ENCODE peak calls at places on chromosomes 13 and 19, in nine cellular contexts. F is kidney, O is Peyer's patch, W is neural progenitor cell, X is psoas muscle, N is heart right ventricle, K is coronary artery, D is PC-3, L is IMR-90. R is an unnamed sample.

GRCh38 chr13:63190742-63191141 is 1775.1 kb upstream of the PCDH20 start:
- DNase-seq in F (no peak), O (no peak), W (no peak), X (no peak), N (no peak), K (no peak), D (peak), L (peak), R (no peak)

GRCh38 chr19:32123355-32123940 is 222.0 kb upstream of the ZNF507 start:
- DNase-seq in F (no peak), O (no peak), W (no peak), X (no peak), N (no peak), K (no peak), D (no peak), L (no peak), R (no peak)

GRCh38 chr19:44856438-44857083 is 10.5 kb downstream of the NECTIN2 start:
- DNase-seq in F (no peak), O (no peak), W (no peak), X (no peak), N (no peak), K (no peak), D (no peak), L (no peak), R (peak)

GRCh38 chr13:107681611-107682010 is 533.7 kb downstream of the LIG4 start:
- DNase-seq in F (no peak), O (no peak), W (no peak), X (no peak), N (no peak), K (no peak), D (no peak), L (no peak), R (no peak)

GRCh38 chr13:42702726-42703125 is 78.7 kb upstream of the FAM216B start:
- DNase-seq in F (no peak), O (no peak), W (no peak), X (no peak), N (no peak), K (no peak), D (no peak), L (no peak), R (no peak)

GRCh38 chr19:23817519-23817918 is 58.8 kb upstream of the ZNF681 start:
- DNase-seq in F (no peak), O (peak), W (peak), X (no peak), N (peak), K (no peak), D (peak), L (peak), R (no peak)

GRCh38 chr19:51904331-51905165 is at the start of gene ZNF649:
- DNase-seq in F (peak), O (peak), W (peak), X (peak), N (peak), K (peak), D (peak), L (peak), R (peak)

GRCh38 chr19:55377356-55378131 is 918 bp downstream of the TMEM190 start:
- DNase-seq in F (no peak), O (no peak), W (peak), X (no peak), N (no peak), K (no peak), D (no peak), L (no peak), R (no peak)

GRCh38 chr13:105334211-105334610 is 1201.3 kb downstream of the EFNB2 start:
- DNase-seq in F (no peak), O (no peak), W (peak), X (no peak), N (no peak), K (no peak), D (no peak), L (peak), R (no peak)

GRCh38 chr19:10226021-10226375 is 5.1 kb downstream of the S1PR2 start:
- DNase-seq in F (no peak), O (no peak), W (no peak), X (no peak), N (peak), K (no peak), D (no peak), L (no peak), R (no peak)

GRCh38 chr19:10228925-10229324 is 2.2 kb downstream of the S1PR2 start:
- DNase-seq in F (no peak), O (peak), W (peak), X (no peak), N (no peak), K (no peak), D (peak), L (peak), R (no peak)

GRCh38 chr19:10226376-10227214 is 4.5 kb downstream of the S1PR2 start:
- DNase-seq in F (peak), O (peak), W (no peak), X (peak), N (peak), K (peak), D (no peak), L (peak), R (peak)

GRCh38 chr19:10228393-10228792 is 2.7 kb downstream of the S1PR2 start:
- DNase-seq in F (no peak), O (no peak), W (no peak), X (no peak), N (no peak), K (no peak), D (no peak), L (no peak), R (no peak)

DNA sequence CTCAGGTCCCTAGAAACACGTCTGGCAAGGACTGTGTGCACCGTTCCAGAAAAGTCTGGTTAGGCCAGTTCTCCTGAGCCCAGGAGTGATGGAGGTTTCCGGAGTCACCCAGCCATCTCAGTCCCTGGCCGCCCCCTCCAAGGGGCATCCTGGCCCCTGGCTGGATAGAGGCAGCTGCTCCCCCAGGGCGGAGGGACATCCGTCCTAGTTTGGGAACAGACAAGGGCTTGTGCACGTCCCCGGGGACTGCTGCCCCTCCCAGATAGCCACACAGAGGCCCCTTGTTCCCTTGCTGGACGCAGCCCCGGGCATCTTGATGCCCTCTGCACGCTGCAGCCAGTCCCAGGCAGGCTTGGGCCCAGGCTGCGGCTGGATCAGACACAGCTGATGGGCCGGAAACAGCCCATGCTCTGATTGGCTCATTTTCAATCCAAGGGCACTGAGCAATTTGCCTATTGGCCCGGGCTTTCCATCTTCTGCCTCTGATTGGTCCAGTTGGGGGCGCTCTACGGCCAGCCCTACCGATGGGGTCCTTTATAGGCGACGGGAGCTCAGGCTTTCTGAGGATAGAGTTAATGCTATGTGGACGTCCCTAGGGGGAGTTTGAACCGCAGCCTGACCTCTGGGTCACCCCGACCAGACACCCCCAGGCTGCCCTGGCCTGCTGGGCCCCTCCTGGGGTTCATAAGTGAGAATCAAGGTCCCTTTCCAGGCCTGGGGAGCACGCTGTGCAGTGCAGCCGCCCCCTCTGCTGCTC is 3.7 kb downstream of the S1PR2 start:
- DNase-seq in F (peak), O (no peak), W (no peak), X (peak), N (peak), K (peak), D (no peak), L (no peak), R (peak)
- H3K4me3 ChIP-seq in F (no peak), O (no peak), W (no peak), X (no peak), N (no peak), K (peak), D (no peak), L (no peak), R (no peak)

DNA sequence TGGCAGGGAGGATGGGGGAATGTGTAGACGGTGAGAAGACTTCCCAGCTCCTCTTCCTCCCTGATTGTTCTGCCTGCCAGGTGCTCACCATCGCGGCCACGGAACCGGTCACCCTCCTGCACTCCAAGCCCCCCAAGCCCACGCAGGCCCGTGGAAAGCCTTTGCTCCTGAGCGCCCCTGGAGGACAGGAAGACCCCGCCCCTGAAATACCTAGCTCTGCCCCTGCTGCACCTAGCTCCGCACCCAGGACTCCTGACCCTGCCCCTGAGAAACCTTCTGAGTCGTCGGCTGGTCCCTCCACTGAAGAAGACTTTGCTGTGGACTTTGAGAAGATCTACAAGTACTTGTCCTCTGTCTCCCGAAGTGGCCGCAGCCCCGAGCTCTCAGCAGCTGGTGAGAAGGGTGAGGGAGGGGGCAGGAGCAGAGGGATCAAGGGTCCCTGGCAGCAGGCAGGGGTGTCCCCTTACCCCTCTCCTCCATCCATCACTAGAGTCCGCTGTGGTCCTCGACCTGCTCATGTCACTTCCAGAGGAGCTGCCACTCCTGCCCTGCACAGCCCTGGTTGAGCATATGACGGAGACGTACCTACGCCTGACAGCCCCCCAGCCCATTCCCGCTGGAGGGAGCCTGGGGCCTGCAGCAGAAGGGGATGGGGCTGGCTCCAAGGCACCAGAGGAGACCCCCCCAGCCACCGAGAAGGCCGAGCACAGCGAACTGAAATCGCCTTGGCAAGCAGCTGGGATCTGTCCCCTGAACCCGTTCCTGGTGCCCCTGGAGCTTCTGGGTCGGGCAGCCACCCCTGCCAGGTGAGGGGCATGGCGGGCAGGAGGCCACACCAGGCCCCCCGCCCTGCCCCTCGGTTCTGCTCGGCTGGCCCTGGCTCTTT is 2.1 kb downstream of the SNAPC2 start:
- DNase-seq in F (peak), O (no peak), W (no peak), X (peak), N (no peak), K (no peak), D (no peak), L (no peak), R (no peak)
- H3K4me3 ChIP-seq in F (no peak), O (no peak), W (no peak), X (no peak), N (no peak), K (peak), D (peak), L (no peak), R (peak)

GRCh38 chr19:43572172-43572588 is 3.1 kb downstream of the XRCC1 start:
- DNase-seq in F (no peak), O (no peak), W (no peak), X (no peak), N (no peak), K (no peak), D (no peak), L (no peak), R (no peak)

GRCh38 chr19:43575955-43576451 is 402 bp downstream of the PINLYP start:
- DNase-seq in F (peak), O (peak), W (no peak), X (no peak), N (no peak), K (no peak), D (no peak), L (no peak), R (no peak)

GRCh38 chr19:43575156-43575950 is at the start of the genes PINLYP and XRCC1:
- DNase-seq in F (peak), O (peak), W (peak), X (peak), N (peak), K (peak), D (peak), L (peak), R (peak)

GRCh38 chr19:43576479-43576878 is 878 bp downstream of the PINLYP start:
- DNase-seq in F (no peak), O (no peak), W (no peak), X (no peak), N (no peak), K (no peak), D (no peak), L (no peak), R (no peak)

GRCh38 chr19:43574424-43575155 is 737 bp downstream of the XRCC1 start:
- DNase-seq in F (no peak), O (no peak), W (peak), X (no peak), N (no peak), K (no peak), D (no peak), L (peak), R (no peak)
- H3K4me3 ChIP-seq in F (peak), O (peak), W (peak), X (peak), N (peak), K (peak), D (peak), L (peak), R (peak)

GRCh38 chr19:35743640-35744306 is 1.4 kb downstream of the U2AF1L4 start:
- DNase-seq in F (peak), O (no peak), W (no peak), X (no peak), N (no peak), K (no peak), D (no peak), L (no peak), R (no peak)

GRCh38 chr19:35744335-35744687 is 907 bp downstream of the U2AF1L4 start:
- DNase-seq in F (no peak), O (no peak), W (no peak), X (no peak), N (no peak), K (no peak), D (no peak), L (no peak), R (no peak)

GRCh38 chr19:35740423-35741215 is 1.6 kb downstream of the IGFLR1 start:
- DNase-seq in F (peak), O (peak), W (peak), X (peak), N (peak), K (peak), D (peak), L (peak), R (peak)

GRCh38 chr19:35741216-35741541 is 1.1 kb downstream of the IGFLR1 start:
- DNase-seq in F (no peak), O (no peak), W (no peak), X (no peak), N (no peak), K (no peak), D (no peak), L (no peak), R (no peak)

GRCh38 chr19:35742121-35742724 is at the start of gene IGFLR1:
- DNase-seq in F (no peak), O (peak), W (no peak), X (no peak), N (no peak), K (no peak), D (no peak), L (no peak), R (no peak)
- H3K4me3 ChIP-seq in F (no peak), O (peak), W (peak), X (peak), N (no peak), K (peak), D (no peak), L (no peak), R (peak)

GRCh38 chr19:5948697-5949564 is 29.0 kb downstream of the RANBP3 start:
- DNase-seq in F (no peak), O (no peak), W (no peak), X (no peak), N (no peak), K (no peak), D (no peak), L (no peak), R (no peak)
- H3K4me3 ChIP-seq in F (no peak), O (no peak), W (no peak), X (no peak), N (no peak), K (no peak), D (no peak), L (no peak), R (no peak)

DNA sequence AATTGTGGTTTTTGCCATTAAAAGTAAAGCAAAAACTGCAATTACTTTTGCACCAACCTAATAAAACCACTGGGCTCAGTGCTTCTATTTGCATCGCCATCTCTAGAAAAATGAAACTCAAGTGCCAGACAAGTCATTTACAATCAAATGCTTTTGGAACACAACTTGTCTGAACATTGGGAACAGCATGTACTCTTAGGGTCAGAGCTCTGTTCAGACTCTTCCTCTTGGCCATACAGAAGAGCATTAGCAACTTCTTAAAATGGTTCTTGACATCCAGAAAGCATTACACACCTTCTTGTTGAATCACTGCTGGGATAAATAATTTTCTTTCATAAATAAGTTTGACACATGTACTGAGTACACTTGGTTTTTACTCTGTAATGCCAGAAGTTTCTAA is 272.5 kb downstream of the DCLK1 start:
- DNase-seq in F (no peak), O (no peak), W (no peak), X (no peak), N (no peak), K (no peak), D (no peak), L (no peak), R (no peak)
- H3K4me3 ChIP-seq in F (no peak), O (no peak), W (no peak), X (no peak), N (no peak), K (no peak), D (no peak), L (no peak), R (no peak)

GRCh38 chr13:98761126-98761978 is 8.9 kb upstream of the SLC15A1 start:
- DNase-seq in F (no peak), O (peak), W (no peak), X (no peak), N (no peak), K (no peak), D (no peak), L (peak), R (no peak)
- H3K4me3 ChIP-seq in F (peak), O (peak), W (no peak), X (peak), N (peak), K (peak), D (no peak), L (peak), R (no peak)

GRCh38 chr13:100627142-100627541 is 38.6 kb upstream of the GGACT start:
- DNase-seq in F (no peak), O (no peak), W (no peak), X (no peak), N (no peak), K (no peak), D (no peak), L (no peak), R (no peak)
- H3K4me3 ChIP-seq in F (no peak), O (no peak), W (no peak), X (no peak), N (no peak), K (no peak), D (no peak), L (no peak), R (no peak)

GRCh38 chr19:39307822-39308530 is 11.8 kb downstream of the IFNL1 start:
- DNase-seq in F (peak), O (no peak), W (peak), X (no peak), N (no peak), K (no peak), D (no peak), L (no peak), R (peak)
- H3K4me3 ChIP-seq in F (no peak), O (peak), W (peak), X (peak), N (peak), K (peak), D (no peak), L (no peak), R (no peak)

GRCh38 chr13:47959468-47960088 is 41.5 kb downstream of the SUCLA2 start:
- DNase-seq in F (no peak), O (no peak), W (no peak), X (no peak), N (no peak), K (no peak), D (no peak), L (no peak), R (no peak)

GRCh38 chr13:47957073-47957472 is 44.0 kb downstream of the SUCLA2 start:
- DNase-seq in F (no peak), O (no peak), W (no peak), X (no peak), N (no peak), K (no peak), D (no peak), L (no peak), R (no peak)

DNA sequence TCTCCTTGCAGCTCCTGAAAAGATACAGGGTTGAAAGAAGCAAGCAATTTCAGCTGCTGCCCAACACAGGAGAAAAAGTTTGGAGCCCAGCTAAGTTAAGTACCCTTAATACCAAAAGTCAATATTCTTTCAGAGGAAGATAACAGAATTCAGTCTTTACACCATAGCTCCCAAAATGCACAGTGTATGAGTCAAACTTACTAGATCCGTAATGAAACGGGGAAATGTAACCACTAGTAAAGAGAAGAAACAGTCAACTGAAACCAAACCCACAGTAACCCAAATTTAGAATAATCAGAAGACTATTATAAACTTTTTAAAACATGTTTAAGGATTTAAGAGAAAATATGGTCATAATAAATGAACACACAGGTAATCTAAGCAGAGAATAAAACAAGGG is 45.2 kb downstream of the SUCLA2 start:
- DNase-seq in F (no peak), O (no peak), W (no peak), X (no peak), N (no peak), K (no peak), D (no peak), L (no peak), R (no peak)
- H3K4me3 ChIP-seq in F (no peak), O (no peak), W (no peak), X (no peak), N (no peak), K (no peak), D (no peak), L (no peak), R (no peak)